ENCODE peak calls at places on chromosomes 6 and 20, in ten cellular contexts. One of them, this sample, is unnamed.

GRCh38 chr6:136014454-136015421 is 163.2 kb downstream of the PDE7B start:
- DNase-seq in NCI-H1092 treated with DMSO at 0.1 percent for 48 hours: no peak
- DNase-seq in D341Med: no peak
- DNase-seq in T-helper 1 cell: no peak
- DNase-seq in T-helper 2 cell: no peak
- DNase-seq in NT2/D1: no peak
- DNase-seq in H1: no peak
- DNase-seq in stromal cell of bone marrow: peak; percentile 99
- DNase-seq in activated T-cell treated with anti-CD3 and anti-CD28 coated beads for 24 hours: no peak
- DNase-seq in memory B cell: no peak
- DNase-seq in this sample: no peak

GRCh38 chr20:62252342-62252966 is 14.1 kb downstream of the OSBPL2 start:
- DNase-seq in NCI-H1092 treated with DMSO at 0.1 percent for 48 hours: no peak
- DNase-seq in D341Med: no peak
- DNase-seq in T-helper 1 cell: no peak
- DNase-seq in T-helper 2 cell: no peak
- DNase-seq in NT2/D1: no peak
- DNase-seq in H1: no peak
- DNase-seq in stromal cell of bone marrow: no peak
- DNase-seq in activated T-cell treated with anti-CD3 and anti-CD28 coated beads for 24 hours: no peak
- DNase-seq in memory B cell: no peak
- DNase-seq in this sample: no peak

GRCh38 chr20:21102691-21103311 is 3.4 kb downstream of the LINC00237 start:
- DNase-seq in NCI-H1092 treated with DMSO at 0.1 percent for 48 hours: no peak
- DNase-seq in D341Med: peak; percentile 58
- DNase-seq in T-helper 1 cell: no peak
- DNase-seq in T-helper 2 cell: peak; percentile 14
- DNase-seq in NT2/D1: no peak
- DNase-seq in H1: no peak
- DNase-seq in stromal cell of bone marrow: no peak
- DNase-seq in activated T-cell treated with anti-CD3 and anti-CD28 coated beads for 24 hours: no peak
- DNase-seq in memory B cell: peak; percentile 7
- DNase-seq in this sample: peak; percentile 24

GRCh38 chr6:34912715-34913464 is 23.8 kb downstream of the ANKS1A start:
- DNase-seq in NCI-H1092 treated with DMSO at 0.1 percent for 48 hours: no peak
- DNase-seq in D341Med: no peak
- DNase-seq in T-helper 1 cell: no peak
- DNase-seq in T-helper 2 cell: no peak
- DNase-seq in NT2/D1: no peak
- DNase-seq in H1: no peak
- DNase-seq in stromal cell of bone marrow: peak; percentile 36
- DNase-seq in activated T-cell treated with anti-CD3 and anti-CD28 coated beads for 24 hours: peak; percentile 28
- DNase-seq in memory B cell: no peak
- DNase-seq in this sample: no peak

GRCh38 chr6:26657268-26657667 is 2.3 kb downstream of the ZNF322 start:
- DNase-seq in NCI-H1092 treated with DMSO at 0.1 percent for 48 hours: no peak
- DNase-seq in D341Med: no peak
- DNase-seq in T-helper 1 cell: no peak
- DNase-seq in T-helper 2 cell: no peak
- DNase-seq in NT2/D1: no peak
- DNase-seq in H1: no peak
- DNase-seq in stromal cell of bone marrow: no peak
- DNase-seq in activated T-cell treated with anti-CD3 and anti-CD28 coated beads for 24 hours: no peak
- DNase-seq in memory B cell: no peak
- DNase-seq in this sample: no peak

GRCh38 chr6:69775450-69775849 is 21.4 kb downstream of the LMBRD1 start:
- DNase-seq in NCI-H1092 treated with DMSO at 0.1 percent for 48 hours: no peak
- DNase-seq in D341Med: no peak
- DNase-seq in T-helper 1 cell: no peak
- DNase-seq in T-helper 2 cell: no peak
- DNase-seq in NT2/D1: no peak
- DNase-seq in H1: no peak
- DNase-seq in stromal cell of bone marrow: no peak
- DNase-seq in activated T-cell treated with anti-CD3 and anti-CD28 coated beads for 24 hours: no peak
- DNase-seq in memory B cell: no peak
- DNase-seq in this sample: no peak

GRCh38 chr6:31888281-31889258 is 8.9 kb downstream of the EHMT2 start:
- DNase-seq in NCI-H1092 treated with DMSO at 0.1 percent for 48 hours: no peak
- DNase-seq in D341Med: peak; percentile 80
- DNase-seq in T-helper 1 cell: peak; percentile 49
- DNase-seq in T-helper 2 cell: no peak
- DNase-seq in NT2/D1: no peak
- DNase-seq in H1: no peak
- DNase-seq in stromal cell of bone marrow: no peak
- DNase-seq in activated T-cell treated with anti-CD3 and anti-CD28 coated beads for 24 hours: peak; percentile 32
- DNase-seq in memory B cell: peak; percentile 58
- DNase-seq in this sample: peak; percentile 56

GRCh38 chr6:152223622-152224021 is 413.5 kb downstream of the SYNE1 start:
- DNase-seq in NCI-H1092 treated with DMSO at 0.1 percent for 48 hours: no peak
- DNase-seq in D341Med: no peak
- DNase-seq in T-helper 1 cell: no peak
- DNase-seq in T-helper 2 cell: no peak
- DNase-seq in NT2/D1: no peak
- DNase-seq in H1: no peak
- DNase-seq in stromal cell of bone marrow: no peak
- DNase-seq in activated T-cell treated with anti-CD3 and anti-CD28 coated beads for 24 hours: no peak
- DNase-seq in memory B cell: no peak
- DNase-seq in this sample: no peak

GRCh38 chr20:36872857-36873256 is 3.1 kb upstream of the TLDC2 start:
- DNase-seq in NCI-H1092 treated with DMSO at 0.1 percent for 48 hours: no peak
- DNase-seq in D341Med: no peak
- DNase-seq in T-helper 1 cell: no peak
- DNase-seq in T-helper 2 cell: no peak
- DNase-seq in NT2/D1: no peak
- DNase-seq in H1: no peak
- DNase-seq in stromal cell of bone marrow: no peak
- DNase-seq in activated T-cell treated with anti-CD3 and anti-CD28 coated beads for 24 hours: no peak
- DNase-seq in memory B cell: no peak
- DNase-seq in this sample: no peak

This sample was measured in activated B cell treated with CpG ODN at 0.5 μM for 24 hours.